ENCODE peak calls at places on chromosomes 4 and X, in four cellular contexts. C is GM12878, O is HepG2, X is K562. V is an unnamed sample.

GRCh38 chr4:89482248-89482647 is 174.6 kb upstream of the GPRIN3 start:
- DNase-seq in C (no peak), O (peak), X (peak), V (peak)

GRCh38 chr4:42329421-42329820 is 67.9 kb upstream of the SHISA3 start:
- DNase-seq in X (no peak), C (no peak), O (no peak), V (no peak)

GRCh38 chr4:6674500-6675149 is 19.1 kb upstream of the S100P start:
- DNase-seq in X (peak), O (peak), C (peak), V (peak)

GRCh38 chr4:10192331-10192730 is 75.7 kb upstream of the WDR1 start:
- DNase-seq in X (no peak), O (no peak), C (no peak), V (no peak)

GRCh38 chr4:53196872-53197759 is 168.7 kb downstream of the SCFD2 start:
- DNase-seq in C (peak), O (peak), X (peak), V (peak)

GRCh38 chr4:37735578-37735977 is 49.4 kb upstream of the RELL1 start:
- DNase-seq in C (no peak), O (no peak), X (no peak), V (no peak)

GRCh38 chr4:128913228-128913627 is 103.7 kb downstream of the JADE1 start:
- DNase-seq in X (no peak), C (peak), O (no peak), V (no peak)

GRCh38 chr4:188221090-188221489 is 81.8 kb downstream of the TRIML1 start:
- DNase-seq in C (no peak), X (no peak), O (no peak), V (no peak)

GRCh38 chrX:155747520-155747919 is 133.6 kb upstream of the VAMP7 start:
- DNase-seq in C (no peak), O (no peak), X (no peak), V (no peak)

GRCh38 chrX:151386838-151387459 is 10.1 kb upstream of the VMA21 start:
- DNase-seq in O (no peak), X (no peak), C (no peak), V (no peak)

GRCh38 chrX:132615396-132616131 is 126.7 kb upstream of the MBNL3 start:
- DNase-seq in X (peak), O (peak), C (no peak), V (no peak)

GRCh38 chrX:115679460-115679859 is 118.5 kb downstream of the PLS3 start:
- DNase-seq in X (peak), C (no peak), O (peak), V (peak)

GRCh38 chr4:132683957-132684356 is 465.1 kb upstream of the PCDH10 start:
- DNase-seq in O (no peak), C (no peak), X (no peak), V (no peak)

GRCh38 chr4:123170843-123171242 is 225.8 kb upstream of the SPRY1 start:
- DNase-seq in O (no peak), C (no peak), X (no peak), V (no peak)

GRCh38 chr4:32985256-32985655 is 2265.1 kb downstream of the PCDH7 start:
- DNase-seq in O (no peak), X (no peak), C (no peak), V (no peak)

GRCh38 chrX:14039344-14039743 is 9.7 kb upstream of the GEMIN8 start:
- DNase-seq in X (peak), O (peak), C (no peak), V (peak)

GRCh38 chrX:120761810-120762209 is 113.9 kb downstream of the CT47B1 start:
- DNase-seq in O (peak), X (no peak), C (no peak), V (no peak)

GRCh38 chr4:4334798-4335520 is 44.9 kb downstream of the ZBTB49 start:
- DNase-seq in X (peak), C (no peak), O (peak), V (peak)

GRCh38 chrX:69987691-69988090 is 62.0 kb downstream of the AWAT2 start:
- DNase-seq in C (no peak), X (no peak), O (no peak), V (no peak)

GRCh38 chr4:124903995-124904722 is 191.6 kb upstream of the ANKRD50 start:
- DNase-seq in C (no peak), X (no peak), O (no peak), V (no peak)

GRCh38 chr4:28772796-28773195 is 1912.2 kb downstream of the STIM2 start:
- DNase-seq in X (no peak), C (no peak), O (no peak), V (no peak)

GRCh38 chr4:45576275-45576674 is 547.6 kb downstream of the GABRG1 start:
- DNase-seq in C (no peak), X (no peak), O (no peak), V (no peak)

GRCh38 chr4:107243141-107243779 is 207.1 kb upstream of the DKK2 start:
- DNase-seq in C (no peak), O (no peak), X (no peak), V (peak)

GRCh38 chr4:138259296-138259695 is 17.1 kb upstream of the SLC7A11 start:
- DNase-seq in O (no peak), C (no peak), X (no peak), V (no peak)

GRCh38 chrX:10833299-10834169 is 213.1 kb upstream of the MID1 start:
- DNase-seq in O (peak), C (no peak), X (peak), V (no peak)

GRCh38 chrX:41300758-41301437 is 33.1 kb upstream of the DDX3X start:
- DNase-seq in X (peak), C (no peak), O (no peak), V (no peak)

GRCh38 chr4:104064650-104065577 is 345.1 kb upstream of the TACR3 start:
- DNase-seq in O (peak), C (peak), X (peak), V (peak)

GRCh38 chrX:152904151-152905080 is 6.5 kb downstream of the ZNF185 start:
- DNase-seq in C (no peak), O (no peak), X (peak), V (peak)

GRCh38 chr4:184281231-184282139 is 63.8 kb upstream of the ENPP6 start:
- DNase-seq in O (no peak), C (peak), X (no peak), V (no peak)

GRCh38 chrX:70481424-70481823 is 36.8 kb downstream of the DLG3 start:
- DNase-seq in X (no peak), O (no peak), C (no peak), V (no peak)

GRCh38 chr4:158891256-158891655 is 122.4 kb downstream of the FNIP2 start:
- DNase-seq in O (peak), C (no peak), X (no peak), V (no peak)

GRCh38 chr4:102761478-102761790 is 666 bp upstream of the MANBA start:
- DNase-seq in X (no peak), O (peak), C (no peak), V (no peak)

GRCh38 chr4:106325800-106326199 is 9.4 kb downstream of the AIMP1 start:
- DNase-seq in C (no peak), O (no peak), X (no peak), V (no peak)

GRCh38 chr4:534576-535151 is 35.7 kb downstream of the PIGG start:
- DNase-seq in C (no peak), O (no peak), X (no peak), V (no peak)

DNA sequence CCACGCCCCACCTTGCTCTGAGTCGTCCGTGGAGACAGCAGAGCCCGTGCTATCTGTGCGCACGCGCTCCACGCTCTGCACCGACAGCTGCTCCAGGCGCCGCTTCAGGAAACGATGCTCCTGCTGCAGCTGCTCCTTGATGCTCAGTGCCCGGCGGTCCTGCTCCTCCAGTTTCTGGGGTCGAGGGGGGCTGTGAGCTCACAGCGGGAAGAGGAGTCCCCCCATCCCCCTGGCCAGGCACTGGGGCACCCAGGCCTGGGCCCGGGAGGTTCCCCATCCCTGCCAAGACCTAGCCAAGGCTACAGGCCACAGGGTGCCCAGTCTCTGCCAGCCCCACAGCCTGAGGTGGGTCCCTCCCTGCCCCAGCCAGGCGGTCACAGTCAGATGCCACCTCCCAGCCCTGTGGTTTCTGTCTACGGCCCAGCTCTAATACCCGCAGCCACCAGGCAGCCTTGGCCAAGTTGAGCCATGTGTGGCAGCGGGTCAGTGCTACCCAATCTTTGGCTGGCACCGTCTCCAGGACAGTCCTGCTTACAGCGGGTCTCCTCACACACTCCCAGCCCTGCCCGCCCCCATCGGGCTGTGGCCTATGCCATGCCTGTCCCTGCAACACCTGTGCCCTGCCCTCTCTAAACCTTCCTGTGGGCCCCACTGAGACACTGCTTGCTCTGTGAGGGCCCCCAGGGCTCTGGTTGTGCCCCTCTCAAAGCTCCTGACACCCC is 9.3 kb upstream of the HAUS3 start:
- DNase-seq in O (no peak), C (no peak), X (no peak), V (peak)
- TF ChIP-seq JUND in O (no peak), C (no peak), X (no peak), V (no peak)

DNA sequence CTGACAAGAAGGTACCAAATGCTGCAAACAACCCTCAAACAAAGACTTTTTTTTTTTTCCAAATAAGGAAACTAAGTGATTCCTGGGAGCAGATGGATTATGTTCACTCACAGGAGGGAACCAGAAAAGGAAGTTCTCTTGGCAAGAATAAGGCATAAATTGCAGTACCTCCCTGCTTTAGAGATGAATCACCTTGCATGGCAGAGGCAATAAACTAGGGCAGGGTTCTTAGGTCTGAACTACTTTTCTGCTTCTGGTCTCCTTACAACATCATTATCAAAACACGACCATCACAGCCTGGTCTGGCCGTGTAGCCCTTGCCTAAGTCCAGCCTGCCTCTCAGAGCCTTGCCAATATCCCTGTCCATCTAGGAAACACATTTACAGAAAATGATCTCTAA is 6.3 kb downstream of the TMEM31 start:
- DNase-seq in O (no peak), C (no peak), X (no peak), V (no peak)
- TF ChIP-seq FOXM1 in O (no peak), C (no peak), X (no peak), V (no peak)

DNA sequence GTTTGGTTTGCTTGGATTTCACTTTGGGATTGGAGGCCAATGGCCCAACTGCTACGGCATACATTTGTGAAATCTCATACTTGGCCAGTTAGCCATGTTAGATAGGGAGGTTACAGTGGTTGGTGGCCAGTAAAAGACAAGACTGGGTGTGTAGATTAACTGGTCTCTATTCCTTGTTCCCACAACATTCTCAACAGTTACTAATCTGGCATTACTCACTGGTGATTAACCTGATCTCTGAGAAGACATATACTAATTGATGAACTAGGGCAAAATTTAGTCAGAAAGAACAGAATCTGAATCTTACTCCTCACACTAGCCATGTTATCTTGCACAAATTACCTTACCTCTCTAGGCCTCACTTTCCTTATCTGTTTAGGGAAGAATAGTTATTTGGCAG is 33.4 kb downstream of the GATB start:
- DNase-seq in O (no peak), X (no peak), C (no peak), V (no peak)
- TF ChIP-seq JUND in O (no peak), X (no peak), C (no peak), V (no peak)

DNA sequence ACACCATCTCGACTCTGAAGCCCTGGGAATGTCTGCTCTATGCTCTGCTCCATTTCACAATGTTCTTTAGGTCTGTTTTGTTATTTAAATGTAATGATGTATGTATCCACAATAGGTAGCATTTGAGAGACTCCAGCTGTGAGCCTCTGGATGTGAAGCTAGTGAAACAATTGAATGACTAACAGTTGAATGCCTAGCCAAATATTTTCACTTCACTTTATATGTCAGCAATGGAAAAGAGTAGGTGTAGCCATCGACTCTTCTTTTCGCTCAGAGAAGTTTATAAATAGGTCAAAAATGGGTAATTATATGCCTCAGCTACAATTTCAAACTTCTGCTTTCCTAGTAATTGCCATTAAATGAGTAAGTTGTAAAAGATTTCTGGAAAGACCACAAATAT is 228.1 kb downstream of the PALLD start:
- DNase-seq in X (no peak), C (no peak), O (no peak), V (no peak)
- TF ChIP-seq FOXM1 in X (no peak), C (no peak), O (no peak), V (no peak)

DNA sequence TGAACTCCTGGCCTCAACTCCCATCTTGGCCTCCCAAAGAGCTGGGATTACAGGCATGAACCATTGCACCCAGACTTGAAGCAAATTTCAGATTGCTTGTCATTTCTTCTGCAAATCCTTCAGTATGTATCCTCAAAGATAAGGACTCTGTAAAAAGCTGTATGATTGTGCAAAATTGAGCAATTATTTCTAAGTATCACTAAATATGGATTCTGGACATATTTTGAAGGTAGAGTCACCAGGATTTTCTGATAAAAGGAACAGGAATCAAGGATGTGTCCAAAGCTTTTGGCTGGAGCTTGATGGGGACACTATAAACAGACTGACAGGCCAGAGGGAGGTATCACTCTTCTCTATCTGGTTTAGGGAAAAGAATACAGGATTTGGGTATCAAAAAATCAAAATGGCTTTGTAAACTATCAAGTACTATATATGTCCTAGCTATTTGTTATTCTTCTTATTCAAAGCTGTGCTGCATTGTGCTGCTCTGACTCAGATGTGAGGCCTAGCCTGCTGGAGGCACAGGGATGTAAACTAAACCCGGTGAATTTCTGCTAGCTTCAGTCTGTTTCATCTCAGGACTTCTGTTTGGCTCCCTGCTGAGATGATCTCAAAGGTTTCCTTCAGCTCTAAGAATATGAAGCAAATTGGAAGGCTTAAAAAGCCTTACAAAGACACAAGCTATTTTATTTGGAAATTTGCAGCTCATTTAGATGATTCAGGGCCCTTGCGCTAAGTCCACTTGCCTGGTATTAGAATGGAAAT is 8.3 kb downstream of the RPS4X start:
- DNase-seq in X (no peak), C (no peak), O (no peak), V (no peak)
- TF ChIP-seq JUND in X (no peak), C (no peak), O (no peak), V (no peak)

GRCh38 chr4:3296651-3297050 is 3.8 kb downstream of the RGS12 start:
- DNase-seq in O (no peak), X (no peak), C (no peak), V (no peak)
- TF ChIP-seq FOXM1 in O (no peak), X (no peak), C (no peak), V (no peak)

V was measured in SK-N-SH.